ENCODE peak calls at places on chromosome 3, in four cellular contexts. A is RWPE1, F is natural killer cell, B is AG09319. J is an unnamed sample.
A peak's percentile ranks its signal among the peaks of the same experiment; 100 is the strongest.

GRCh38 chr3:113590983-113591382 is 58.6 kb downstream of the SIDT1 start:
- DNase-seq in F (no peak), A (no peak), B (no peak), J (no peak)

GRCh38 chr3:52712291-52713212 is 6.6 kb downstream of the SPCS1 start:
- DNase-seq in A (no peak), F (no peak), B (no peak), J (no peak)

GRCh38 chr3:78666458-78666800 is 1101.4 kb downstream of the ROBO1 start:
- DNase-seq in F (no peak), B (no peak), A (peak; percentile 32), J (no peak)

GRCh38 chr3:188469228-188469885 is 315.4 kb downstream of the LPP start:
- DNase-seq in F (no peak), A (no peak), B (peak; percentile 73), J (no peak)

GRCh38 chr3:46882377-46883015 is 5.0 kb downstream of the PTH1R start:
- DNase-seq in B (no peak), F (no peak), A (no peak), J (no peak)

GRCh38 chr3:87191641-87192040 is 35.5 kb upstream of the CHMP2B start:
- DNase-seq in B (no peak), F (no peak), A (no peak), J (no peak)

GRCh38 chr3:18080198-18080689 is 337.8 kb upstream of the TBC1D5 start:
- DNase-seq in B (no peak), A (no peak), F (no peak), J (no peak)

GRCh38 chr3:15488002-15488401 is 33.5 kb downstream of the COLQ start:
- DNase-seq in B (no peak), A (no peak), F (no peak), J (no peak)

GRCh38 chr3:65080432-65080831 is 392.6 kb upstream of the ADAMTS9 start:
- DNase-seq in B (no peak), F (no peak), A (no peak), J (no peak)

GRCh38 chr3:124812291-124813265 is 74.6 kb downstream of the ITGB5 start:
- DNase-seq in F (no peak), A (peak; percentile 60), B (peak; percentile 84), J (no peak)

GRCh38 chr3:188432826-188433525 is 279.0 kb downstream of the LPP start:
- DNase-seq in B (no peak), F (no peak), A (no peak), J (no peak)

GRCh38 chr3:182315313-182315712 is 478.0 kb upstream of the ATP11B start:
- DNase-seq in F (no peak), A (no peak), B (no peak), J (no peak)

GRCh38 chr3:190225186-190225692 is 97.0 kb downstream of the CLDN1 start:
- DNase-seq in A (peak; percentile 31), F (no peak), B (peak; percentile 7), J (no peak)

GRCh38 chr3:169701457-169701856 is 37.9 kb upstream of the MECOM start:
- DNase-seq in B (no peak), F (no peak), A (no peak), J (no peak)

GRCh38 chr3:76043746-76044145 is 258.4 kb upstream of the ZNF717 start:
- DNase-seq in F (no peak), B (no peak), A (no peak), J (no peak)

GRCh38 chr3:174651951-174652350 is 207.2 kb upstream of the NAALADL2 start:
- DNase-seq in B (no peak), F (no peak), A (no peak), J (no peak)

GRCh38 chr3:174397848-174398247 is 461.3 kb upstream of the NAALADL2 start:
- DNase-seq in F (no peak), A (peak; percentile 10), B (no peak), J (no peak)

GRCh38 chr3:71122641-71123040 is 460.9 kb downstream of the FOXP1 start:
- DNase-seq in B (no peak), F (no peak), A (no peak), J (no peak)

GRCh38 chr3:55823829-55824228 is 336.7 kb upstream of the WNT5A start:
- DNase-seq in F (no peak), B (no peak), A (no peak), J (no peak)

GRCh38 chr3:149506540-149506939 is 32.0 kb downstream of the TM4SF4 start:
- DNase-seq in B (no peak), A (no peak), F (no peak), J (no peak)

GRCh38 chr3:151537751-151538150 is 76.9 kb upstream of the IGSF10 start:
- DNase-seq in A (no peak), B (no peak), F (no peak), J (no peak)

GRCh38 chr3:30689202-30689641 is 82.8 kb downstream of the TGFBR2 start:
- DNase-seq in A (peak; percentile 58), B (no peak), F (no peak), J (no peak)

GRCh38 chr3:61378321-61378720 is 127.1 kb upstream of the FHIT start:
- DNase-seq in B (no peak), A (no peak), F (no peak), J (no peak)

GRCh38 chr3:171311784-171312183 is 148.4 kb downstream of the TNIK start:
- DNase-seq in A (no peak), F (no peak), B (no peak), J (no peak)

GRCh38 chr3:174330303-174330702 is 528.8 kb upstream of the NAALADL2 start:
- DNase-seq in A (peak; percentile 5), F (no peak), B (no peak), J (no peak)

GRCh38 chr3:49165771-49166751 is at the start of gene CCDC71:
- DNase-seq in A (peak; percentile 70), B (peak; percentile 20), F (peak; percentile 72), J (no peak)

GRCh38 chr3:70871909-70872656 is 559.6 kb upstream of the MDFIC2 start:
- DNase-seq in F (no peak), A (no peak), B (peak; percentile 79), J (no peak)

GRCh38 chr3:170007031-170007663 is 30.6 kb upstream of the GPR160 start:
- DNase-seq in B (peak; percentile 15), A (no peak), F (no peak), J (no peak)

GRCh38 chr3:129211772-129212171 is 28.1 kb upstream of the CNBP start:
- DNase-seq in A (peak; percentile 97), F (no peak), B (no peak), J (no peak)

GRCh38 chr3:40623567-40623966 is 98.8 kb downstream of the ZNF621 start:
- DNase-seq in A (peak; percentile 34), F (no peak), B (no peak), J (no peak)

GRCh38 chr3:41683666-41684350 is 278.1 kb downstream of the ULK4 start:
- DNase-seq in B (no peak), F (no peak), A (no peak), J (no peak)

GRCh38 chr3:58346368-58346767 is 13.7 kb downstream of the PXK start:
- DNase-seq in A (no peak), F (no peak), B (no peak), J (no peak)

GRCh38 chr3:108036984-108037741 is 53.7 kb downstream of the CD47 start:
- DNase-seq in A (no peak), B (peak; percentile 12), F (no peak), J (no peak)

GRCh38 chr3:37221407-37221806 is 47.0 kb upstream of the LRRFIP2 start:
- DNase-seq in A (peak; percentile 89), B (no peak), F (no peak), J (no peak)

GRCh38 chr3:112413074-112413473 is 80.1 kb downstream of the CD200 start:
- DNase-seq in B (no peak), A (no peak), F (no peak), J (no peak)

GRCh38 chr3:112416391-112417212 is 82.7 kb downstream of the BTLA start:
- DNase-seq in A (no peak), B (no peak), F (no peak), J (no peak)

GRCh38 chr3:112413722-112414121 is 80.8 kb downstream of the CD200 start:
- DNase-seq in F (no peak), A (no peak), B (no peak), J (no peak)

GRCh38 chr3:112417696-112418318 is 81.5 kb downstream of the BTLA start:
- DNase-seq in F (no peak), A (no peak), B (no peak), J (no peak)

GRCh38 chr3:112415390-112415789 is 82.4 kb downstream of the CD200 start:
- DNase-seq in B (no peak), F (no peak), A (no peak), J (no peak)
- TF ChIP-seq CTCF in B (no peak), F (no peak), A (no peak), J (no peak)

GRCh38 chr3:163785693-163786092 is 1292.6 kb downstream of the SI start:
- DNase-seq in A (no peak), B (no peak), F (no peak), J (no peak)
- TF ChIP-seq CTCF in A (no peak), B (no peak), F (no peak), J (peak; percentile 64)

DNA sequence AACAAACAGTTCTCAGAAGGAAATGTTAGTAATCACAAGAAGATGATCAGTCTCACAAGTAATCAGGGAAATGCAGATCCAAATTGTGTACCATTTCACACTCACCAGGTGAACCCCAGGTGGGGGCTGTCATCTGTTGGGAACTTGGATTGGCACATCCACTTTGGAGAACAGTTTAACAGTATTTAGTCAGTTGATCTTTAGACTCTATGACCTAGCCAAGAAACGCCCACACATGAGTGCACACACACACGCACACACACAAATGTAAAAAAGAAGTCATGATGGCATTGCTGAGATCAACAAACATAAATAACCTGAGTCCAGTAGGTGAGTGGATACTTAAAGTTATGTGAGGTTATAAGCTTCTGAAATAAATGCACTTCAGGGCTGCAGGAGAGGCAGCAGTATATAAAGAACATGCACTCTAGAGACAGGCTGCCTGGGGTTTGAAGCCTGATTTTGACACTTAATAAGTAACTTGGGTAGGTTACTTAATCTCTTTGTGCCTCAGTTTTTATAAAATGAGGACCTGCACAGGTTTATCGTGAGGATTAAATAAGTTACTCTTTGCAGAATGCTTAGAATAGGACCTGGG is 17.7 kb downstream of the ACVR2B start:
- DNase-seq in F (no peak), A (no peak), B (no peak), J (no peak)
- TF ChIP-seq CTCF in F (no peak), A (no peak), B (no peak), J (no peak)

GRCh38 chr3:81218023-81218422 is 543.4 kb downstream of the GBE1 start:
- DNase-seq in B (no peak), A (no peak), F (no peak), J (no peak)
- TF ChIP-seq CTCF in B (peak; percentile 54), A (no peak), F (no peak), J (peak; percentile 64)

DNA sequence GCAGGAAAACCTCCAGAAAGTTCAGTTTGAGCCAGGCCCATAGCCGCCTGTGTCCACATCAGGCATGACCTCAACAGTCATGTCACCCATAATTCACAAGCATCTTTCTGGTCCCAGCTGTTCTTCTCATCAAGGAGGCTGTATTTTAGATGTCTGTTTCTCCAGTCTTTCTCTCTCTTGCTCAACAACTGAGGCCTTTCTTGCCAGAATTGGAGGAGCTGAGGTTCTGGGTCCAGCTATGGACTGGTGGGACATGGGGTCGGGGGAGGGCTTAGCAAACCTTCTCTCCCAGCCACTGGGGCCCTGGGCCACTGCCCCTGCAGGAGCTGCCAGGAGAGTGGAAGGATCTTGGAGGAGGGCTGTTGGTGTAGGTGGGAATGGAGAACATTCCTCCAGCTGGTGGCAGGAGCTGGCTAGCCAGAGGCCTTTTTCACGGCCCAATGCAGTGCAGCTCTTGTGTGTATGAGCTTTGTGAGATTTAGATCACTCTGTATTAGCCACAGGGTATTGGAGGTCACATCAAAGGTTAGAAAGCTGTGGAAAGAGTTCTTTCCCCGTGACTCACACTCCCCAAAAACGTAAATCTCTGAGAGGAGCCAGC is 23.5 kb downstream of the MAGEF1 start:
- DNase-seq in B (peak; percentile 62), A (no peak), F (no peak), J (no peak)
- TF ChIP-seq CTCF in B (no peak), A (no peak), F (no peak), J (no peak)

GRCh38 chr3:136949708-136950107 is 8.1 kb upstream of the IL20RB start:
- DNase-seq in F (no peak), B (no peak), A (no peak), J (no peak)
- TF ChIP-seq CTCF in F (peak; percentile 13), B (peak; percentile 17), A (peak; percentile 59), J (peak; percentile 32)

J was measured in type B pancreatic cell.